ENCODE peak calls at places on chromosome 6, in four cellular contexts. D, C, W and Y are unnamed samples.

GRCh38 chr6:140043357-140043756 is 668.9 kb upstream of the CITED2 start:
- DNase-seq in D (no peak), C (peak), W (peak), Y (no peak)

GRCh38 chr6:113873043-113873667 is 16.0 kb downstream of the MARCKS start:
- DNase-seq in D (peak), C (peak), W (no peak), Y (no peak)

GRCh38 chr6:47094351-47094925 is 52.3 kb upstream of the ADGRF1 start:
- DNase-seq in D (peak), C (no peak), W (peak), Y (no peak)

GRCh38 chr6:98487612-98488011 is 346.8 kb upstream of the POU3F2 start:
- DNase-seq in D (no peak), C (no peak), W (no peak), Y (no peak)

GRCh38 chr6:142152731-142153130 is 5.7 kb downstream of the VTA1 start:
- DNase-seq in D (no peak), C (no peak), W (peak), Y (no peak)

GRCh38 chr6:71400852-71401251 is 112.2 kb downstream of the OGFRL1 start:
- DNase-seq in D (no peak), C (no peak), W (no peak), Y (no peak)

GRCh38 chr6:111976169-111976568 is 77.7 kb upstream of the CCN6 start:
- DNase-seq in D (no peak), C (no peak), W (peak), Y (no peak)

GRCh38 chr6:56854086-56854485 is 100.8 kb upstream of the BEND6 start:
- DNase-seq in D (no peak), C (no peak), W (no peak), Y (no peak)

GRCh38 chr6:104462811-104463599 is 396.7 kb downstream of the HACE1 start:
- DNase-seq in D (no peak), C (peak), W (peak), Y (no peak)

GRCh38 chr6:167817729-167818128 is 9.0 kb upstream of the AFDN start:
- DNase-seq in D (no peak), C (no peak), W (no peak), Y (no peak)

GRCh38 chr6:153778216-153778615 is 260.8 kb upstream of the OPRM1 start:
- DNase-seq in D (no peak), C (no peak), W (no peak), Y (no peak)

GRCh38 chr6:137237413-137238170 is 18.4 kb upstream of the IFNGR1 start:
- DNase-seq in D (peak), C (peak), W (peak), Y (no peak)

GRCh38 chr6:151760486-151760885 is 47.0 kb upstream of the ESR1 start:
- DNase-seq in D (no peak), C (no peak), W (no peak), Y (no peak)

GRCh38 chr6:18380165-18380564 is 7.0 kb upstream of the RNF144B start:
- DNase-seq in D (no peak), C (no peak), W (no peak), Y (no peak)

DNA sequence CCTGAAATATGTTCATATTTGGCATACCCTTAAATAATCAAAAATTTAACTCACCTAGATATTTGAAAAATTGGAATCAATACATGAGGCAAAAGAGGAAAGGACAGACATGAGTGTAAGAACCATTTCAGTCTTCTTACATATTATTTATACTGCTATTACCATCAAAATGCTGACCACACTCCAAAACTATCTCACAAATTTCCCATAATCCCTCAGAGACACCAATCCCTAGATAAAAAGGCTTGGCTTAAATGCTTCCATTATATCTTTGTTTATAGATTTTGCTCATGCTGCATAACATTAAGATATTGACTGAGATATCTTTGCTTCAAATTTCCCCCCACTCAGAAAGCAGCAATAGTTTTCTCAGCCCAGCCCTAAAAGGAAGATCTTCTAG is 11.7 kb upstream of the NT5DC1 start:
- DNase-seq in D (no peak), C (no peak), W (no peak), Y (no peak)
- H3K4me3 ChIP-seq in D (no peak), C (no peak), W (no peak), Y (no peak)

GRCh38 chr6:106220485-106220884 is 105.1 kb downstream of the ATG5 start:
- DNase-seq in D (no peak), C (no peak), W (no peak), Y (no peak)
- H3K4me3 ChIP-seq in D (no peak), C (no peak), W (no peak), Y (no peak)

DNA sequence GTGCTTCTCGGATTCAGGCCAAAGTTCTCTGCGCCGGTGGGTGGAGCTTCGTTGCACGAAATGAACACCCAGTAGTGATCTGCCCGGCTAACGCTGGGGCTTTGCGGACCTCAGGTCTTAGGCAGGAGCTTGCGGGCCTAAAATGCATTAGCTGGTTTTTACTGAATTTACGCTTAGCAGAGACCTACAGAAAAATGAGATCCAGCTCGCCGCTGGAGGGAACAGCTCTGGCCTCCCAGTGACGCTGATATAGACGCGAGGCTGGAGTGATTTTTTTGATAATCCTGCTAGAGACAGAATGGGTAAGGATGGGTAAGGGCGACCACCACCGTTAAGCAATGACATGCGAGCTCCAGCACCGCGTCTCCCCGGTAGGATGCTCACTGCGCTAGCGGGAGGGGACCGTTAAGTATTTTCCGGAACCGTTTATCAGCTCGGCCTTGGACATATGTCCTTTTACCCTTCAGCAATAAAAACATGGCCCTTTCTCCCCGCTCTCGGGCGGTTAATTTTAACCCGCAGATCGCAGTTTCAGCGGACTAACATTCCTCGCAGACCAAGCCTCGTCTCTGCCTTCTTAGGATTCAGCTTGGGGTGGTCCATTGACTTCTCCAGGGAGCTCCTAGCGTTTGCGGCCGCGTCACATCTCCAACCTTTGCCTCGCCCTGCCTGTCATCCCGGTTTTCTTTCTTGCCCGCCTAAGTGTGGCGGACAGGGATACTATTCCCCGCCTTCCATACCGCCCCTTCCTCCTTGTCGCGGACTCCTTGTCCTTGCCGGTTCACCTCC is 109.3 kb downstream of the GPX5 start:
- DNase-seq in D (peak), C (peak), W (peak), Y (no peak)
- H3K4me3 ChIP-seq in D (no peak), C (peak), W (peak), Y (no peak)

GRCh38 chr6:106514281-106514885 is 114.9 kb downstream of the RTN4IP1 start:
- DNase-seq in D (no peak), C (no peak), W (no peak), Y (no peak)
- H3K4me3 ChIP-seq in D (peak), C (no peak), W (no peak), Y (no peak)

GRCh38 chr6:73314577-73315492 is 39.2 kb downstream of the DPPA5 start:
- DNase-seq in D (no peak), C (no peak), W (peak), Y (no peak)
- H3K4me3 ChIP-seq in D (no peak), C (no peak), W (no peak), Y (no peak)